ENCODE peak calls at places on chromosome 20, in eight cellular contexts. N is nephron progenitor cell; I is astrocyte of the spinal cord; R is CD8-positive, alpha-beta T cell; T is heart left ventricle; J is upper lobe of right lung; A is progenitor cell of endocrine pancreas; P is heart right ventricle. O is an unnamed sample.

GRCh38 chr20:44384423-44385027 is 29.0 kb downstream of the HNF4A start:
- DNase-seq in N (peak), I (peak), R (peak), T (peak), J (peak), A (peak), P (peak), O (peak)

GRCh38 chr20:56755201-56755600 is 126.1 kb downstream of the TFAP2C start:
- DNase-seq in N (no peak), I (no peak), R (no peak), T (no peak), J (no peak), A (no peak), P (no peak), O (no peak)

GRCh38 chr20:41811456-41811855 is 193.3 kb upstream of the CHD6 start:
- DNase-seq in N (no peak), I (no peak), R (no peak), T (no peak), J (no peak), A (no peak), P (no peak), O (no peak)

GRCh38 chr20:61253640-61254511 is 1.8 kb downstream of the CDH4 start:
- DNase-seq in N (peak), I (peak), R (no peak), T (no peak), J (no peak), A (no peak), P (no peak), O (peak)

GRCh38 chr20:23159923-23160445 is 73.9 kb upstream of the CD93 start:
- DNase-seq in N (no peak), I (no peak), R (no peak), T (no peak), J (no peak), A (no peak), P (no peak), O (no peak)

GRCh38 chr20:60482201-60482600 is 524.0 kb downstream of the CDH26 start:
- DNase-seq in N (no peak), I (no peak), R (no peak), T (no peak), J (no peak), A (no peak), P (no peak), O (no peak)

GRCh38 chr20:44089987-44090674 is 96.9 kb downstream of the JPH2 start:
- DNase-seq in N (no peak), I (peak), R (no peak), T (no peak), J (no peak), A (no peak), P (no peak), O (peak)

GRCh38 chr20:23024701-23025100 is 10.4 kb upstream of the SSTR4 start:
- DNase-seq in N (no peak), I (no peak), R (no peak), T (no peak), J (no peak), A (no peak), P (no peak), O (no peak)

DNA sequence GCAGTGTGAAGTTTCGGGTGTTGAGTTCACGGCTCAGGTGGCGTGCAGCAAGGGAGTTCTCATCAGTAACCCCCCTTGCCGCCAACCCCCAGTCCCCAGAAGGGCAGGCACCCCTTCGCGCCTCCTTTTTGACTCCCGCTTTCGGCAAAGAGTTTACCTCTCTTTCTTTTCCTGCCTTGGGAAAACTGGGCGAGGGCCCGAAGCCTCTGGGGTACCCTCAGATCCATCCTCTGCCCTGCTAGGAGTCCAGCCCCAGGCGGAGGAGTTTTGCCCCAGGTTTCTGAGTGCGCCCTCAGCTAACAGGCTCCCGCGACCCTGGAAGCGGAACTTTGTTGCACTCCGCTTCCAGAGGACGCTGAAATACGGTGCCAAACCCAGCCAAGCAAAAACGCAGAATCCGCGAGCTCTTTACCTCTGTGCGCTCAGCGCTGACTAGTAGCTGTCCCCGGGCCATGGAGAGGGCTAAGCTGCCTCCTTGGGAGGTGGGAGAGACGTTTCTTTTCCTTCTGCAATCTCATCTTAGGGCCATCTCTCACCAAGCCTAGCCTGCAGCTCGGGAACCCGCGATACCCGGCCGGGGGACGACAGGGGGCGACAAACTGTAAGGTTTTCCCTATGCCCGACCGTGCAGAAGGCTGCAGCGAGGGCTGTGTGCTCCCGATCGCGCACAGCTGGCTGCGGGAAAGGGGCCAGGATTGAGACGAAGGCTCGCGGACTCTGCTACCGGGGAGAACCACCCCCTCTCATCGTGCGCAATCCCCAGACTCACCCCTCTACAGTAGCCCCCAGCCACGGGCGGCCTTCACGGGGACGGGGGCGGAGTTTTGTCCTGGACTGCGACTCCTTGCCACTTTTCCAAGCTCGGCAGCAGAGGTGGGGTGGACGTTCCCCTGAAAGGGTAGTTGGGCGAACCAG is 2.7 kb upstream of the PAX1 start:
- DNase-seq in N (peak), I (peak), R (no peak), T (peak), J (peak), A (peak), P (peak), O (peak)
- TF ChIP-seq CTCF in N (peak), I (peak), R (no peak), T (peak), J (peak), A (peak), P (peak), O (peak)

GRCh38 chr20:50981714-50982048 is 23.1 kb downstream of the MOCS3 start:
- DNase-seq in N (no peak), I (no peak), R (no peak), T (no peak), J (no peak), A (no peak), P (no peak), O (no peak)
- TF ChIP-seq CTCF in N (no peak), I (no peak), R (peak), T (no peak), J (no peak), A (no peak), P (no peak), O (peak)

GRCh38 chr20:40668449-40669228 is 20.4 kb downstream of the MAFB start:
- DNase-seq in N (no peak), I (peak), R (no peak), T (no peak), J (no peak), A (no peak), P (no peak), O (no peak)
- TF ChIP-seq CTCF in N (no peak), I (no peak), R (no peak), T (no peak), J (no peak), A (no peak), P (no peak), O (no peak)

GRCh38 chr20:63042448-63043071 is 35.8 kb upstream of the BHLHE23 start:
- DNase-seq in N (no peak), I (no peak), R (no peak), T (peak), J (no peak), A (no peak), P (no peak), O (no peak)
- TF ChIP-seq CTCF in N (no peak), I (no peak), R (no peak), T (no peak), J (no peak), A (no peak), P (no peak), O (no peak)

GRCh38 chr20:48150568-48150967 is 365.3 kb upstream of the SULF2 start:
- DNase-seq in N (no peak), I (no peak), R (no peak), T (no peak), J (no peak), A (no peak), P (no peak), O (no peak)
- TF ChIP-seq CTCF in N (no peak), I (no peak), R (no peak), T (no peak), J (no peak), A (no peak), P (no peak), O (no peak)

DNA sequence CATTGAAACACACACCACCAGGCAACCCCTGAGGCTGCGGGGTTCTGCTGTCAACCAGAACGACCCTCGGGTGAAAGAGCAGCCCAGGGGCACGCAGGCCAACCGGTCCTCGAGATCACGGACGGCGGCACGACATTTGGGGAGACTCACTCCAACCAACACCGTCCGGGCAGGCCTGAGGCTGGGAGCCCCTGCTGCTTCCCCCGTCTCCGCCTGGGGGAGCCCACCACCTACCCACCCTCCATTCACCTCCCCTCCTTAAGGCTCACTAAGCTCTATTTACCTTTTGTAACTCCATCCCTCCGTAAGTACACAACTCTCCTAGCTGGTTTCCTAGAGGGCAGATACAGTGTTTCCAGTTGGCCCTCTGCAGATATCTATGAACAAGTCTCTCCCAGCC is 971.3 kb upstream of the DEFB115 start:
- DNase-seq in N (no peak), I (no peak), R (no peak), T (no peak), J (no peak), A (no peak), P (no peak), O (no peak)
- TF ChIP-seq CTCF in N (no peak), I (no peak), R (no peak), T (no peak), J (no peak), A (no peak), P (no peak), O (no peak)

DNA sequence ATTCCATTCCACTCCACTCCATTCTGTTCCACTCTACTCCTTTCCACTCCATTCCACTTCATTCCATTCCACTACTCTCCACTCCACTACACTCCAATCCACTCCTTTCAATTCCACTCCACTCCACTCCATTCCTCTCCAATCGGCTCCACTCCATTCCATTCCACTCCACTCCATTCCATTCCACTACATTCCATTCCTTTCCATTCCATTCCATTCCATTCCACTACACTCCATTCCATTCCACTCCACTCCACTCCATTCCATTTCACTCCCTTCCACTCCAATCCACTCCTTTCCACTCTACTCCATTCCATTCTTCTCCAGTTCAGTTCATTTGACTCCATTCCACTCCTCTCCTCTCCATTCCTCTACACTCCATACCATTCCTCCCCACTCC is 26.2 kb upstream of the DEFB125 start:
- DNase-seq in N (no peak), I (no peak), R (no peak), T (no peak), J (no peak), A (no peak), P (no peak), O (no peak)
- TF ChIP-seq CTCF in N (no peak), I (no peak), R (no peak), T (no peak), J (no peak), A (no peak), P (no peak), O (no peak)

DNA sequence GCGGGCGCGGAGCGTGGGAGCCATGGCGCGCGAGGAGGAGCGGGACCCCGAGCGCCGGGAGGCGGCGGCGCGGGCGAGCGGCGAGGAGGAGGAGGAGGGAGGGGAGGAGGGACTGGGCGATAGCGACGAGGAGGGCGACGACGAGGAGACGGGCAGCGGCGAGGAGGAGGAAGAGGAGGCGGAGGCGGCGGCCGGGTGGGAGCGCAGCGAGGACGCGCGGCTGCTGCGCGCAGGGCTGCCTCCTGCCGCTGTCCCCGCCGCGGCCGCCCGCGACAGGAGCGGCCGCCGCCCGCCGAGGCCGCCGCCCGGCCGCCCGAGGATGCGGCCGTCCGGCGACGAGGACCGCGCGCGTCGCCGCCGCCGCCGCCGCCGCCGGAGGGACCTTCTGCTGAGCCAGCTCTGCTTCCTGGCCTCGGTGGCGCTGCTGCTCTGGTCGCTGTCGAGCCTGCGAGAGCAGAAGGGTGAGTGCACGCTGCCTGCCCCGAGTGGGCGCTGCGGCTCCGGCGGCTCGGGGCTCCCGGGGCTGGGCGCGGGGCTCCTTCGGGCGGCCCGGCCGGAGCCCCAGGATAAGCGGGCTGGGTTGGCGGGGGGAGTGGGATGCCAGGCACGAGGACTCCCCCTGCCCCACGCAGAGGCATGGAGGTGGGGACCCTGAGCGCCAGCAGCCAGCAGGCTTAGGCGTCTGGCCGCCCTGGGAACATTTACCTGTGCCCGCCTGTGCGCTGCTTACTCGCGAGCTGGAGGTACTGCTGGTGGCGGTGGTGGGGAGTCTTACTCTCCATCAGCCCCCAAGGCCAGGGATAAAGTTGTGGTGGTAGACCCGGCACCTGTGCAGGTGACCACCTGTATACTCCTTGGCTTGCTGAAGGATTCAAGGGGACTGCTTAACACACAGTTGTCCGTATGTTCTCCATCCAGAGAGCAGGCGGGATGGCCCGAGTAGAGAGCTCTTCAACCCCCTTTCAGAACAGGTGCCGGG is at the start of gene SLC24A3:
- DNase-seq in N (peak), I (peak), R (no peak), T (peak), J (peak), A (peak), P (peak), O (peak)
- TF ChIP-seq CTCF in N (peak), I (peak), R (no peak), T (peak), J (peak), A (peak), P (peak), O (peak)

GRCh38 chr20:32822189-32822588 is 2.4 kb downstream of the MAPRE1 start:
- DNase-seq in N (no peak), I (no peak), R (no peak), T (no peak), J (no peak), A (no peak), P (no peak), O (no peak)

GRCh38 chr20:32823737-32824588 is 4.2 kb downstream of the MAPRE1 start:
- DNase-seq in N (no peak), I (no peak), R (no peak), T (no peak), J (no peak), A (no peak), P (no peak), O (no peak)

GRCh38 chr20:32823078-32823477 is 3.3 kb downstream of the MAPRE1 start:
- DNase-seq in N (no peak), I (peak), R (no peak), T (no peak), J (no peak), A (no peak), P (no peak), O (no peak)

GRCh38 chr20:32820698-32821378 is 1.1 kb downstream of the MAPRE1 start:
- DNase-seq in N (no peak), I (no peak), R (no peak), T (no peak), J (no peak), A (no peak), P (no peak), O (no peak)

DNA sequence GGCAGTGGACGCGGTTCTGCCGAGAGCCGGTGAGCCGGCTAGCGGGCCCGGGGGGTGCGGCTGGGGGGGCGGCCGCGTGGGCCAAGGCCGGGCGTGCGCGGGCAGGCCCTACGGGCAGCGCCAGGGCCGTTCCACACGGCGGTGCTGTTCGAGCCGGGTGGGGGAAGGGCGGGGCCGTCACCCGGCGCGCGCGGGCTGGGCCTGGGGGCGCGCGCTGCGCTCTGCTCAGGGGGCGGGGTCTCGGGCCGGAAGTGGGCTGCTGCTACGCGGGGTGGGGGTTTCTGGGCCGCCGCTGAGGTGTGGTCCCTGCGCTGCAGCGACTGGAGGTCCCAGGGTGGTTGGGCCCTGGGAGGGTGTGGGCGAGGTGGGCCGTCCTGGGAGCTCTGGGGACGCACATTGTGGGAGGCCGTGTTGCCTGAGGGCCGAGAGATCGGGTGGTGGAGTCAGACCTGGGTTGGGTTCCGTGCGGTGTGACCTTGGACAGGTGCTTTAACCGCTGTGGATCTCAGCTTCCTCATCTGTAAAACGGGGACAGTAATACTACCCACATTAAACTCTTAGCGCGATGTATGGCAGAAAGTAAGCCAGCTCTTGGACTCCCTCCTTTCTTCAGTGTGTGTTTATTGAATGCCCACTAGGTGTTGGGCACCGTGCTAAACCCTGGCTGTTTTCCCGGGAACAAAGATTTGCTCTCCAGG is 395 bp downstream of the MAPRE1 start:
- DNase-seq in N (peak), I (peak), R (peak), T (peak), J (peak), A (peak), P (no peak), O (peak)
- TF ChIP-seq CTCF in N (no peak), I (no peak), R (no peak), T (no peak), J (no peak), A (no peak), P (no peak), O (peak)

GRCh38 chr20:24164360-24164759 is 175.8 kb upstream of the GGTLC1 start:
- DNase-seq in N (peak), I (peak), R (peak), T (no peak), J (no peak), A (no peak), P (no peak), O (peak)
- TF ChIP-seq CTCF in N (peak), I (peak), R (peak), T (no peak), J (peak), A (peak), P (peak), O (peak)